ENCODE peak calls at places on chromosomes 5 and 9, in four cellular contexts. V, Y, U and M are unnamed samples.

GRCh38 chr9:131334568-131335105 is 45.1 kb downstream of the PLPP7 start:
- DNase-seq in V (no peak), Y (no peak), U (no peak), M (no peak)

GRCh38 chr5:140360681-140361479 is 886 bp downstream of the SLC4A9 start:
- DNase-seq in V (no peak), Y (no peak), U (no peak), M (no peak)

GRCh38 chr9:131997779-131998178 is 81.9 kb downstream of the MED27 start:
- DNase-seq in V (peak; percentile 11), Y (no peak), U (no peak), M (no peak)

GRCh38 chr5:95924720-95925119 is 36.9 kb downstream of the ELL2 start:
- DNase-seq in V (no peak), Y (no peak), U (no peak), M (no peak)

GRCh38 chr9:130112244-130113151 is 58.8 kb downstream of the GPR107 start:
- DNase-seq in V (no peak), Y (no peak), U (no peak), M (no peak)

GRCh38 chr9:133707065-133707760 is 30.9 kb downstream of the SARDH start:
- DNase-seq in V (no peak), Y (no peak), U (no peak), M (no peak)

GRCh38 chr9:18976368-18977238 is 56.4 kb downstream of the SAXO1 start:
- DNase-seq in V (no peak), Y (peak; percentile 60), U (peak; percentile 83), M (no peak)

GRCh38 chr9:95155211-95155610 is 162.3 kb downstream of the FANCC start:
- DNase-seq in V (no peak), Y (no peak), U (no peak), M (no peak)

GRCh38 chr5:75335952-75336624 is 932 bp upstream of the HMGCR start:
- DNase-seq in V (peak; percentile 77), Y (peak; percentile 81), U (peak; percentile 47), M (peak; percentile 47)

GRCh38 chr9:121369595-121370265 is at the start of gene STOM:
- DNase-seq in V (peak; percentile 60), Y (peak; percentile 70), U (peak; percentile 89), M (no peak)

GRCh38 chr5:53323943-53324642 is 156.3 kb upstream of the FST start:
- DNase-seq in V (no peak), Y (no peak), U (no peak), M (no peak)

GRCh38 chr9:123643518-123643917 is 286.4 kb downstream of the DENND1A start:
- DNase-seq in V (peak; percentile 93), Y (no peak), U (no peak), M (no peak)

GRCh38 chr9:131394464-131395026 is 659 bp downstream of the PRRC2B start:
- DNase-seq in V (peak; percentile 36), Y (no peak), U (no peak), M (no peak)

GRCh38 chr9:131087354-131087893 is 8.9 kb upstream of the AIF1L start:
- DNase-seq in V (no peak), Y (no peak), U (no peak), M (no peak)

GRCh38 chr9:87963770-87964169 is 10.6 kb downstream of the CDK20 start:
- DNase-seq in V (no peak), Y (no peak), U (no peak), M (no peak)

GRCh38 chr9:127873223-127873691 is 4.2 kb downstream of the AK1 start:
- DNase-seq in V (no peak), Y (no peak), U (no peak), M (no peak)